ENCODE peak calls at places on chromosomes 1 and 21, in five cellular contexts. One of them, this sample, is unnamed.
A peak's percentile ranks its signal among the peaks of the same experiment; 100 is the strongest.

GRCh38 chr1:210241121-210241520 is 8.5 kb downstream of the SERTAD4 start:
- DNase-seq in GM06990: no peak
- DNase-seq in cardiac fibroblast: no peak
- DNase-seq in iPS DF 6.9: no peak
- DNase-seq in prostate gland: no peak
- DNase-seq in this sample: no peak

GRCh38 chr1:87723193-87723592 is 394.5 kb downstream of the LMO4 start:
- DNase-seq in GM06990: no peak
- DNase-seq in cardiac fibroblast: no peak
- DNase-seq in iPS DF 6.9: no peak
- DNase-seq in prostate gland: no peak
- DNase-seq in this sample: no peak

GRCh38 chr1:50978852-50979781 is 9.1 kb downstream of the CDKN2C start:
- DNase-seq in GM06990: no peak
- DNase-seq in cardiac fibroblast: peak; percentile 58
- DNase-seq in iPS DF 6.9: no peak
- DNase-seq in prostate gland: no peak
- DNase-seq in this sample: no peak

GRCh38 chr1:215005656-215006335 is 76.7 kb upstream of the KCNK2 start:
- DNase-seq in GM06990: no peak
- DNase-seq in cardiac fibroblast: no peak
- DNase-seq in iPS DF 6.9: no peak
- DNase-seq in prostate gland: no peak
- DNase-seq in this sample: no peak

GRCh38 chr21:41411449-41412089 is 14.5 kb upstream of the MX1 start:
- DNase-seq in GM06990: no peak
- DNase-seq in cardiac fibroblast: peak; percentile 7
- DNase-seq in iPS DF 6.9: no peak
- DNase-seq in prostate gland: no peak
- DNase-seq in this sample: no peak

GRCh38 chr1:164712131-164713031 is 153.4 kb downstream of the PBX1 start:
- DNase-seq in GM06990: no peak
- DNase-seq in cardiac fibroblast: peak; percentile 35
- DNase-seq in iPS DF 6.9: no peak
- DNase-seq in prostate gland: no peak
- DNase-seq in this sample: no peak

GRCh38 chr1:12622506-12622905 is 4.5 kb upstream of the DHRS3 start:
- DNase-seq in GM06990: no peak
- DNase-seq in cardiac fibroblast: no peak
- DNase-seq in iPS DF 6.9: no peak
- DNase-seq in prostate gland: peak; percentile 52
- DNase-seq in this sample: no peak

GRCh38 chr1:218397752-218398339 is 52.7 kb downstream of the TGFB2 start:
- DNase-seq in GM06990: no peak
- DNase-seq in cardiac fibroblast: peak; percentile 56
- DNase-seq in iPS DF 6.9: no peak
- DNase-seq in prostate gland: no peak
- DNase-seq in this sample: no peak

GRCh38 chr1:9070421-9071015 is 1.1 kb upstream of the SLC2A5 start:
- DNase-seq in GM06990: no peak
- DNase-seq in cardiac fibroblast: no peak
- DNase-seq in iPS DF 6.9: no peak
- DNase-seq in prostate gland: peak; percentile 63
- DNase-seq in this sample: no peak

GRCh38 chr1:38221006-38221649 is 174.5 kb upstream of the POU3F1 start:
- DNase-seq in GM06990: no peak
- DNase-seq in cardiac fibroblast: peak; percentile 13
- DNase-seq in iPS DF 6.9: no peak
- DNase-seq in prostate gland: no peak
- DNase-seq in this sample: no peak

GRCh38 chr1:87402192-87403046 is 73.7 kb downstream of the LMO4 start:
- DNase-seq in GM06990: no peak
- DNase-seq in cardiac fibroblast: peak; percentile 45
- DNase-seq in iPS DF 6.9: no peak
- DNase-seq in prostate gland: no peak
- DNase-seq in this sample: no peak

GRCh38 chr1:235513495-235514366 is 9.5 kb upstream of the B3GALNT2 start:
- DNase-seq in GM06990: peak; percentile 9
- DNase-seq in cardiac fibroblast: peak; percentile 88
- DNase-seq in iPS DF 6.9: no peak
- DNase-seq in prostate gland: peak; percentile 67
- DNase-seq in this sample: no peak

GRCh38 chr21:46538262-46538661 is 66.6 kb downstream of the S100B start:
- DNase-seq in GM06990: no peak
- DNase-seq in cardiac fibroblast: no peak
- DNase-seq in iPS DF 6.9: no peak
- DNase-seq in prostate gland: no peak
- DNase-seq in this sample: no peak

GRCh38 chr1:145918992-145919939 is 749 bp upstream of the PEX11B start:
- DNase-seq in GM06990: peak; percentile 54
- DNase-seq in cardiac fibroblast: peak; percentile 60
- DNase-seq in iPS DF 6.9: no peak
- DNase-seq in prostate gland: peak; percentile 50
- DNase-seq in this sample: peak; percentile 53

GRCh38 chr1:11042995-11043874 is 3.8 kb downstream of the MASP2 start:
- DNase-seq in GM06990: no peak
- DNase-seq in cardiac fibroblast: no peak
- DNase-seq in iPS DF 6.9: no peak
- DNase-seq in prostate gland: no peak
- DNase-seq in this sample: no peak

GRCh38 chr1:42328916-42329496 is 6.0 kb downstream of the FOXJ3 start:
- DNase-seq in GM06990: no peak
- DNase-seq in cardiac fibroblast: no peak
- DNase-seq in iPS DF 6.9: no peak
- DNase-seq in prostate gland: no peak
- DNase-seq in this sample: no peak

GRCh38 chr1:112549590-112549989 is 40.8 kb downstream of the WNT2B start:
- DNase-seq in GM06990: no peak
- DNase-seq in cardiac fibroblast: no peak
- DNase-seq in iPS DF 6.9: no peak
- DNase-seq in prostate gland: no peak
- DNase-seq in this sample: no peak

GRCh38 chr1:36465731-36466369 is 1.7 kb upstream of the MRPS15 start:
- DNase-seq in GM06990: no peak
- DNase-seq in cardiac fibroblast: peak; percentile 57
- DNase-seq in iPS DF 6.9: no peak
- DNase-seq in prostate gland: no peak
- DNase-seq in this sample: no peak

GRCh38 chr1:67956096-67956495 is 94.3 kb downstream of the DIRAS3 start:
- DNase-seq in GM06990: no peak
- DNase-seq in cardiac fibroblast: peak; percentile 31
- DNase-seq in iPS DF 6.9: no peak
- DNase-seq in prostate gland: no peak
- DNase-seq in this sample: no peak

GRCh38 chr1:226046240-226046639 is 16.3 kb upstream of the H3-3A start:
- DNase-seq in GM06990: no peak
- DNase-seq in cardiac fibroblast: peak; percentile 75
- DNase-seq in iPS DF 6.9: no peak
- DNase-seq in prostate gland: no peak
- DNase-seq in this sample: no peak

GRCh38 chr1:247228133-247228532 is 27.7 kb upstream of the VN1R5 start:
- DNase-seq in GM06990: no peak
- DNase-seq in cardiac fibroblast: peak; percentile 62
- DNase-seq in iPS DF 6.9: no peak
- DNase-seq in prostate gland: no peak
- DNase-seq in this sample: no peak

GRCh38 chr1:166197597-166197996 is 30.8 kb upstream of the FAM78B start:
- DNase-seq in GM06990: no peak
- DNase-seq in cardiac fibroblast: no peak
- DNase-seq in iPS DF 6.9: no peak
- DNase-seq in prostate gland: no peak
- DNase-seq in this sample: no peak

GRCh38 chr1:67372136-67372535 is 58.1 kb downstream of the SERBP1 start:
- DNase-seq in GM06990: no peak
- DNase-seq in cardiac fibroblast: peak; percentile 56
- DNase-seq in iPS DF 6.9: no peak
- DNase-seq in prostate gland: no peak
- DNase-seq in this sample: no peak

GRCh38 chr1:173064011-173064410 is 13.3 kb upstream of the TNFSF18 start:
- DNase-seq in GM06990: no peak
- DNase-seq in cardiac fibroblast: peak; percentile 20
- DNase-seq in iPS DF 6.9: no peak
- DNase-seq in prostate gland: peak; percentile 33
- DNase-seq in this sample: no peak

GRCh38 chr1:236206548-236206947 is 64.2 kb downstream of the GPR137B start:
- DNase-seq in GM06990: no peak
- DNase-seq in cardiac fibroblast: no peak
- DNase-seq in iPS DF 6.9: peak; percentile 27
- DNase-seq in prostate gland: no peak
- DNase-seq in this sample: no peak

GRCh38 chr21:15298306-15298705 is 233.5 kb upstream of the NRIP1 start:
- DNase-seq in GM06990: no peak
- DNase-seq in cardiac fibroblast: no peak
- DNase-seq in iPS DF 6.9: no peak
- DNase-seq in prostate gland: no peak
- DNase-seq in this sample: no peak

GRCh38 chr1:43365678-43366077 is 2.1 kb downstream of the ELOVL1 start:
- DNase-seq in GM06990: no peak
- DNase-seq in cardiac fibroblast: no peak
- DNase-seq in iPS DF 6.9: no peak
- DNase-seq in prostate gland: no peak
- DNase-seq in this sample: no peak
- H3K4me3 ChIP-seq in GM06990: peak overlapping the region; percentile 98
- H3K4me3 ChIP-seq in cardiac fibroblast: no peak overlapping the region
- H3K4me3 ChIP-seq in iPS DF 6.9: no peak overlapping the region
- H3K4me3 ChIP-seq in prostate gland: no peak overlapping the region
- H3K4me3 ChIP-seq in this sample: peak overlapping the region; percentile 21

GRCh38 chr1:113930499-113931161 is 1.5 kb downstream of the HIPK1 start:
- DNase-seq in GM06990: no peak
- DNase-seq in cardiac fibroblast: peak; percentile 76
- DNase-seq in iPS DF 6.9: no peak
- DNase-seq in prostate gland: no peak
- DNase-seq in this sample: no peak

GRCh38 chr1:113928950-113929749 is at the start of gene HIPK1:
- DNase-seq in GM06990: peak; percentile 94
- DNase-seq in cardiac fibroblast: peak; percentile 85
- DNase-seq in iPS DF 6.9: peak; percentile 33
- DNase-seq in prostate gland: peak; percentile 91
- DNase-seq in this sample: peak; percentile 82

GRCh38 chr1:113934006-113934405 is 4.9 kb downstream of the HIPK1 start:
- DNase-seq in GM06990: no peak
- DNase-seq in cardiac fibroblast: no peak
- DNase-seq in iPS DF 6.9: no peak
- DNase-seq in prostate gland: no peak
- DNase-seq in this sample: no peak

GRCh38 chr1:113929750-113930498 is 800 bp downstream of the HIPK1 start:
- DNase-seq in GM06990: peak; percentile 69
- DNase-seq in cardiac fibroblast: peak; percentile 39
- DNase-seq in iPS DF 6.9: no peak
- DNase-seq in prostate gland: peak; percentile 33
- DNase-seq in this sample: peak; percentile 28

GRCh38 chr1:113931456-113931855 is 2.3 kb downstream of the HIPK1 start:
- DNase-seq in GM06990: no peak
- DNase-seq in cardiac fibroblast: peak; percentile 55
- DNase-seq in iPS DF 6.9: no peak
- DNase-seq in prostate gland: peak; percentile 13
- DNase-seq in this sample: no peak
- H3K4me3 ChIP-seq in GM06990: peak overlapping the region; percentile 72
- H3K4me3 ChIP-seq in cardiac fibroblast: no peak overlapping the region
- H3K4me3 ChIP-seq in iPS DF 6.9: no peak overlapping the region
- H3K4me3 ChIP-seq in prostate gland: no peak overlapping the region
- H3K4me3 ChIP-seq in this sample: peak overlapping the region; percentile 97

GRCh38 chr1:81808760-81809159 is 8.0 kb downstream of the ADGRL2 start:
- DNase-seq in GM06990: no peak
- DNase-seq in cardiac fibroblast: peak; percentile 37
- DNase-seq in iPS DF 6.9: no peak
- DNase-seq in prostate gland: no peak
- DNase-seq in this sample: no peak
- H3K4me3 ChIP-seq in GM06990: no peak overlapping the region
- H3K4me3 ChIP-seq in cardiac fibroblast: no peak overlapping the region
- H3K4me3 ChIP-seq in iPS DF 6.9: no peak overlapping the region
- H3K4me3 ChIP-seq in prostate gland: no peak overlapping the region
- H3K4me3 ChIP-seq in this sample: no peak overlapping the region

GRCh38 chr1:23168462-23169218 is at the start of gene LUZP1:
- DNase-seq in GM06990: peak; percentile 77
- DNase-seq in cardiac fibroblast: peak; percentile 94
- DNase-seq in iPS DF 6.9: no peak
- DNase-seq in prostate gland: peak; percentile 90
- DNase-seq in this sample: peak; percentile 90

GRCh38 chr1:23171181-23171755 is 2.6 kb upstream of the LUZP1 start:
- DNase-seq in GM06990: no peak
- DNase-seq in cardiac fibroblast: no peak
- DNase-seq in iPS DF 6.9: no peak
- DNase-seq in prostate gland: no peak
- DNase-seq in this sample: no peak

GRCh38 chr1:23169219-23169575 is 541 bp upstream of the LUZP1 start:
- DNase-seq in GM06990: no peak
- DNase-seq in cardiac fibroblast: no peak
- DNase-seq in iPS DF 6.9: no peak
- DNase-seq in prostate gland: no peak
- DNase-seq in this sample: no peak

GRCh38 chr1:23168079-23168461 is 586 bp downstream of the LUZP1 start:
- DNase-seq in GM06990: no peak
- DNase-seq in cardiac fibroblast: peak; percentile 13
- DNase-seq in iPS DF 6.9: no peak
- DNase-seq in prostate gland: peak; percentile 22
- DNase-seq in this sample: no peak

GRCh38 chr1:23169727-23170335 is 1.2 kb upstream of the LUZP1 start:
- DNase-seq in GM06990: peak; percentile 31
- DNase-seq in cardiac fibroblast: peak; percentile 97
- DNase-seq in iPS DF 6.9: no peak
- DNase-seq in prostate gland: peak; percentile 47
- DNase-seq in this sample: no peak
- H3K4me3 ChIP-seq in GM06990: no peak overlapping the region
- H3K4me3 ChIP-seq in cardiac fibroblast: no peak overlapping the region
- H3K4me3 ChIP-seq in iPS DF 6.9: no peak overlapping the region
- H3K4me3 ChIP-seq in prostate gland: no peak overlapping the region
- H3K4me3 ChIP-seq in this sample: peak overlapping the region; percentile 86

This sample was measured in dorsolateral prefrontal cortex.